ENCODE peak calls at places on chromosome 15, in eight cellular contexts. T, Q, B, X, D, A, Z and C are unnamed samples.

GRCh38 chr15:81064253-81064652 is 63.5 kb downstream of the TLNRD1 start:
- DNase-seq in T (no peak), Q (no peak), B (no peak), X (no peak), D (no peak), A (no peak), Z (no peak), C (no peak)

GRCh38 chr15:66482539-66482938 is 15.0 kb downstream of the SNAPC5 start:
- DNase-seq in T (no peak), Q (no peak), B (no peak), X (no peak), D (no peak), A (no peak), Z (no peak), C (no peak)

GRCh38 chr15:68817304-68818087 is 3.2 kb downstream of the ANP32A start:
- DNase-seq in T (peak; percentile 66), Q (peak; percentile 57), B (peak; percentile 66), X (peak; percentile 58), D (peak; percentile 43), A (peak; percentile 81), Z (peak; percentile 71), C (peak; percentile 69)

GRCh38 chr15:38253448-38253847 is 812 bp downstream of the SPRED1 start:
- DNase-seq in T (peak; percentile 1), Q (no peak), B (no peak), X (peak; percentile 39), D (no peak), A (no peak), Z (no peak), C (no peak)

GRCh38 chr15:93072011-93072410 is 17.0 kb downstream of the RGMA start:
- DNase-seq in T (no peak), Q (no peak), B (no peak), X (peak; percentile 13), D (peak; percentile 42), A (no peak), Z (no peak), C (no peak)

GRCh38 chr15:99708563-99708962 is 24.7 kb downstream of the LYSMD4 start:
- DNase-seq in T (no peak), Q (no peak), B (peak; percentile 85), X (no peak), D (no peak), A (no peak), Z (no peak), C (no peak)

GRCh38 chr15:29465816-29466215 is 196.2 kb upstream of the NSMCE3 start:
- DNase-seq in T (no peak), Q (no peak), B (no peak), X (no peak), D (no peak), A (no peak), Z (no peak), C (no peak)

GRCh38 chr15:78734441-78735064 is 76.7 kb downstream of the ADAMTS7 start:
- DNase-seq in T (no peak), Q (no peak), B (no peak), X (no peak), D (no peak), A (no peak), Z (no peak), C (no peak)

GRCh38 chr15:68584704-68585573 is 6.1 kb downstream of the CORO2B start:
- DNase-seq in T (no peak), Q (no peak), B (no peak), X (peak; percentile 97), D (no peak), A (no peak), Z (no peak), C (no peak)

GRCh38 chr15:77869021-77869895 is 208.3 kb downstream of the TBC1D2B start:
- DNase-seq in T (no peak), Q (no peak), B (no peak), X (peak; percentile 16), D (no peak), A (no peak), Z (no peak), C (no peak)

GRCh38 chr15:35080226-35080625 is 4.9 kb downstream of the NANOGP8 start:
- DNase-seq in T (no peak), Q (no peak), B (no peak), X (no peak), D (no peak), A (no peak), Z (no peak), C (no peak)

GRCh38 chr15:64732156-64732860 is 43.1 kb downstream of the RBPMS2 start:
- DNase-seq in T (no peak), Q (no peak), B (no peak), X (no peak), D (no peak), A (no peak), Z (no peak), C (no peak)

GRCh38 chr15:69664572-69665326 is 212.1 kb downstream of the RPLP1 start:
- DNase-seq in T (no peak), Q (no peak), B (no peak), X (no peak), D (no peak), A (no peak), Z (no peak), C (no peak)

GRCh38 chr15:69758810-69759410 is 306.3 kb downstream of the RPLP1 start:
- DNase-seq in T (peak; percentile 35), Q (peak; percentile 88), B (no peak), X (no peak), D (no peak), A (peak; percentile 96), Z (peak; percentile 83), C (peak; percentile 46)

GRCh38 chr15:59266015-59266414 is 59.4 kb downstream of the LDHAL6B start:
- DNase-seq in T (no peak), Q (no peak), B (no peak), X (no peak), D (no peak), A (no peak), Z (no peak), C (no peak)

GRCh38 chr15:90046846-90047481 is 45.8 kb downstream of the ZNF710 start:
- DNase-seq in T (no peak), Q (no peak), B (peak; percentile 39), X (no peak), D (no peak), A (no peak), Z (no peak), C (peak; percentile 38)

GRCh38 chr15:38367476-38367875 is 86.5 kb upstream of the FAM98B start:
- DNase-seq in T (no peak), Q (no peak), B (no peak), X (no peak), D (no peak), A (no peak), Z (no peak), C (no peak)

GRCh38 chr15:69321041-69321554 is 22.4 kb downstream of the PAQR5 start:
- DNase-seq in T (no peak), Q (no peak), B (no peak), X (no peak), D (peak; percentile 13), A (no peak), Z (no peak), C (no peak)

GRCh38 chr15:25065286-25065685 is 110.5 kb downstream of the SNRPN start:
- DNase-seq in T (no peak), Q (no peak), B (no peak), X (no peak), D (no peak), A (no peak), Z (no peak), C (no peak)

GRCh38 chr15:39195988-39196486 is 384.8 kb upstream of the THBS1 start:
- DNase-seq in T (no peak), Q (no peak), B (no peak), X (no peak), D (no peak), A (no peak), Z (no peak), C (no peak)

GRCh38 chr15:31266712-31267111 is 59.9 kb upstream of the KLF13 start:
- DNase-seq in T (no peak), Q (no peak), B (no peak), X (peak; percentile 45), D (no peak), A (no peak), Z (no peak), C (no peak)

GRCh38 chr15:63332367-63333078 is 49.1 kb downstream of the CA12 start:
- DNase-seq in T (no peak), Q (no peak), B (no peak), X (peak; percentile 18), D (no peak), A (no peak), Z (no peak), C (no peak)

GRCh38 chr15:33675246-33675645 is 293.1 kb upstream of the CHRM5 start:
- DNase-seq in T (no peak), Q (no peak), B (no peak), X (peak; percentile 71), D (peak; percentile 24), A (no peak), Z (no peak), C (no peak)

GRCh38 chr15:45242289-45242688 is 9.7 kb upstream of the SLC28A2 start:
- DNase-seq in T (no peak), Q (no peak), B (no peak), X (no peak), D (no peak), A (no peak), Z (no peak), C (no peak)

GRCh38 chr15:75454471-75455418 is 3.3 kb upstream of the SIN3A start:
- DNase-seq in T (peak; percentile 66), Q (peak; percentile 69), B (peak; percentile 76), X (peak; percentile 87), D (peak; percentile 62), A (peak; percentile 88), Z (peak; percentile 81), C (peak; percentile 75)

GRCh38 chr15:93038064-93038705 is 50.8 kb downstream of the RGMA start:
- DNase-seq in T (no peak), Q (no peak), B (no peak), X (no peak), D (no peak), A (no peak), Z (no peak), C (no peak)

GRCh38 chr15:85305050-85305449 is 75.4 kb upstream of the AKAP13 start:
- DNase-seq in T (no peak), Q (no peak), B (no peak), X (no peak), D (no peak), A (no peak), Z (no peak), C (no peak)

GRCh38 chr15:40893733-40894688 is at the start of gene VPS18:
- DNase-seq in T (peak; percentile 99), Q (peak; percentile 97), B (peak; percentile 99), X (peak; percentile 97), D (peak; percentile 88), A (peak; percentile 99), Z (peak; percentile 100), C (peak; percentile 99)

GRCh38 chr15:89753855-89754254 is 2.8 kb upstream of the MESP1 start:
- DNase-seq in T (no peak), Q (no peak), B (no peak), X (no peak), D (no peak), A (no peak), Z (no peak), C (no peak)

GRCh38 chr15:67547836-67548531 is 5.5 kb downstream of the MAP2K5 start:
- DNase-seq in T (no peak), Q (no peak), B (no peak), X (no peak), D (no peak), A (no peak), Z (no peak), C (no peak)

GRCh38 chr15:68377766-68378165 is 54.2 kb downstream of the ITGA11 start:
- DNase-seq in T (no peak), Q (no peak), B (no peak), X (no peak), D (no peak), A (peak; percentile 23), Z (no peak), C (no peak)

GRCh38 chr15:56261854-56262509 is 18.3 kb upstream of the RFX7 start:
- DNase-seq in T (no peak), Q (no peak), B (no peak), X (no peak), D (no peak), A (no peak), Z (no peak), C (no peak)

GRCh38 chr15:65275104-65275727 is 11.5 kb downstream of the PARP16 start:
- DNase-seq in T (no peak), Q (no peak), B (no peak), X (no peak), D (no peak), A (no peak), Z (no peak), C (no peak)

GRCh38 chr15:80698636-80699035 is 3.5 kb downstream of the ABHD17C start:
- DNase-seq in T (no peak), Q (no peak), B (no peak), X (no peak), D (no peak), A (no peak), Z (no peak), C (no peak)